ENCODE peak calls at places on chromosomes 2 and 18, in eight cellular contexts. M is GM12891, E is AG04449, N is C1 segment of cervical spinal cord, H is choroid plexus epithelial cell, R is head of caudate nucleus, O is AG04450, K is activated T-helper 1 cell treated with Interleukin-2 at 50 U/mL for 16 hours. T is an unnamed sample.

GRCh38 chr2:137998503-137998902 is 34.2 kb downstream of the HNMT start:
- DNase-seq in M (no peak), E (no peak), N (no peak), H (no peak), R (no peak), O (no peak), K (no peak), T (no peak)

GRCh38 chr2:96802281-96802595 is 13.8 kb upstream of the CNNM3 start:
- DNase-seq in M (no peak), E (no peak), N (no peak), H (no peak), R (no peak), O (no peak), K (no peak), T (no peak)

GRCh38 chr18:53551868-53552426 is 672.5 kb downstream of the MBD2 start:
- DNase-seq in M (no peak), E (no peak), N (no peak), H (no peak), R (no peak), O (no peak), K (no peak), T (no peak)

GRCh38 chr2:78070693-78071092 is 548.5 kb upstream of the LRRTM4 start:
- DNase-seq in M (no peak), E (no peak), N (no peak), H (no peak), R (no peak), O (no peak), K (no peak), T (no peak)

GRCh38 chr2:120607996-120608395 is 127.7 kb upstream of the GLI2 start:
- DNase-seq in M (no peak), E (no peak), N (no peak), H (no peak), R (no peak), O (no peak), K (no peak), T (no peak)

GRCh38 chr18:44704137-44704791 is 23.6 kb downstream of the SETBP1 start:
- DNase-seq in M (no peak), E (no peak), N (no peak), H (no peak), R (no peak), O (no peak), K (no peak), T (no peak)

GRCh38 chr18:59604877-59605276 is 92.3 kb downstream of the CCBE1 start:
- DNase-seq in M (no peak), E (no peak), N (no peak), H (no peak), R (no peak), O (no peak), K (no peak), T (no peak)

GRCh38 chr2:229467783-229468182 is 196.7 kb upstream of the PID1 start:
- DNase-seq in M (no peak), E (no peak), N (no peak), H (no peak), R (no peak), O (no peak), K (no peak), T (no peak)

GRCh38 chr2:120552079-120552478 is 183.6 kb upstream of the GLI2 start:
- DNase-seq in M (no peak), E (no peak), N (no peak), H (no peak), R (no peak), O (no peak), K (no peak), T (no peak)

GRCh38 chr2:23430263-23430662 is 45.3 kb downstream of the KLHL29 start:
- DNase-seq in M (no peak), E (peak), N (no peak), H (peak), R (no peak), O (peak), K (no peak), T (no peak)

GRCh38 chr2:30412392-30413321 is 34.4 kb upstream of the LCLAT1 start:
- DNase-seq in M (no peak), E (no peak), N (no peak), H (no peak), R (no peak), O (no peak), K (no peak), T (no peak)

GRCh38 chr2:31788273-31788672 is 207.5 kb upstream of the SRD5A2 start:
- DNase-seq in M (no peak), E (no peak), N (no peak), H (no peak), R (no peak), O (no peak), K (no peak), T (no peak)

GRCh38 chr2:9744256-9745004 is 98.8 kb upstream of the TAF1B start:
- DNase-seq in M (no peak), E (no peak), N (no peak), H (no peak), R (no peak), O (no peak), K (no peak), T (no peak)

GRCh38 chr2:102193074-102193473 is 6.3 kb downstream of the IL1RL2 start:
- DNase-seq in M (no peak), E (no peak), N (no peak), H (peak), R (no peak), O (no peak), K (no peak), T (no peak)

GRCh38 chr2:119377973-119378305 is 11.2 kb downstream of the DBI start:
- DNase-seq in M (no peak), E (no peak), N (no peak), H (no peak), R (no peak), O (no peak), K (no peak), T (no peak)

GRCh38 chr18:7812431-7813063 is 245.4 kb downstream of the PTPRM start:
- DNase-seq in M (no peak), E (peak), N (no peak), H (peak), R (no peak), O (peak), K (no peak), T (no peak)

GRCh38 chr2:55090702-55091101 is 40.5 kb upstream of the RTN4 start:
- DNase-seq in M (no peak), E (no peak), N (no peak), H (no peak), R (no peak), O (no peak), K (no peak), T (no peak)

T was measured in SK-N-MC.